ENCODE peak calls at places on chromosomes 13 and 19, in ten cellular contexts. B is CD8-positive, alpha-beta T cell; M is nephron progenitor cell; S is heart left ventricle; K is HS-27A; H is Ammon's horn; Y is caudate nucleus; I is cardiac muscle cell; Z is mesendoderm; Q is heart right ventricle. R is an unnamed sample.

GRCh38 chr13:41756198-41756885 is 204.6 kb downstream of the VWA8 start:
- DNase-seq in B (no peak), M (no peak), S (no peak), K (no peak), H (no peak), Y (no peak), I (no peak), Z (no peak), Q (no peak), R (no peak)

GRCh38 chr19:50311723-50312635 is 17.2 kb downstream of the KCNC3 start:
- DNase-seq in B (no peak), M (peak), S (no peak), K (no peak), H (no peak), Y (no peak), I (peak), Z (peak), Q (no peak), R (no peak)

GRCh38 chr13:75357576-75358295 is 124.2 kb downstream of the TBC1D4 start:
- DNase-seq in B (peak), M (peak), S (no peak), K (no peak), H (peak), Y (no peak), I (peak), Z (peak), Q (no peak), R (peak)

GRCh38 chr19:44111910-44112463 is 1.2 kb upstream of the ZNF225 start:
- DNase-seq in B (no peak), M (peak), S (no peak), K (no peak), H (peak), Y (peak), I (peak), Z (peak), Q (no peak), R (no peak)

GRCh38 chr19:11421607-11422098 is 2.5 kb upstream of the RGL3 start:
- DNase-seq in B (no peak), M (peak), S (peak), K (no peak), H (no peak), Y (no peak), I (peak), Z (peak), Q (peak), R (peak)

GRCh38 chr13:110363009-110363408 is 55.9 kb downstream of the COL4A2 start:
- DNase-seq in B (no peak), M (no peak), S (no peak), K (no peak), H (no peak), Y (no peak), I (no peak), Z (peak), Q (no peak), R (no peak)

GRCh38 chr19:53808710-53809125 is 15.4 kb downstream of the NLRP12 start:
- DNase-seq in B (no peak), M (no peak), S (no peak), K (peak), H (peak), Y (no peak), I (peak), Z (peak), Q (no peak), R (no peak)

GRCh38 chr19:6357995-6358394 is 3.3 kb upstream of the CLPP start:
- DNase-seq in B (no peak), M (no peak), S (no peak), K (no peak), H (no peak), Y (no peak), I (no peak), Z (no peak), Q (no peak), R (no peak)

GRCh38 chr19:10353793-10354391 is 14.5 kb upstream of the ICAM3 start:
- DNase-seq in B (no peak), M (peak), S (peak), K (no peak), H (no peak), Y (no peak), I (peak), Z (peak), Q (peak), R (no peak)

GRCh38 chr19:48492925-48493717 is 18.5 kb downstream of the LMTK3 start:
- DNase-seq in B (peak), M (peak), S (peak), K (peak), H (peak), Y (peak), I (peak), Z (peak), Q (peak), R (peak)

GRCh38 chr13:101570410-101570809 is 117.9 kb downstream of the ITGBL1 start:
- DNase-seq in B (no peak), M (no peak), S (no peak), K (no peak), H (no peak), Y (no peak), I (no peak), Z (no peak), Q (no peak), R (no peak)

GRCh38 chr13:22210134-22210930 is 539.5 kb downstream of the FGF9 start:
- DNase-seq in B (no peak), M (no peak), S (no peak), K (no peak), H (no peak), Y (no peak), I (no peak), Z (peak), Q (no peak), R (no peak)

GRCh38 chr13:27667946-27668345 is 46.3 kb downstream of the POLR1D start:
- DNase-seq in B (no peak), M (no peak), S (peak), K (no peak), H (no peak), Y (no peak), I (peak), Z (no peak), Q (peak), R (no peak)

GRCh38 chr19:21697698-21698097 is 69.7 kb downstream of the ZNF100 start:
- DNase-seq in B (no peak), M (no peak), S (no peak), K (no peak), H (no peak), Y (no peak), I (no peak), Z (peak), Q (no peak), R (no peak)

GRCh38 chr19:22935151-22935550 is 67.8 kb downstream of the ZNF728 start:
- DNase-seq in B (no peak), M (no peak), S (no peak), K (no peak), H (no peak), Y (no peak), I (no peak), Z (no peak), Q (no peak), R (no peak)

GRCh38 chr19:38210458-38210987 is 13.5 kb downstream of the DPF1 start:
- DNase-seq in B (no peak), M (peak), S (peak), K (no peak), H (peak), Y (peak), I (peak), Z (peak), Q (peak), R (no peak)

GRCh38 chr19:991932-992669 is 8.0 kb downstream of the WDR18 start:
- DNase-seq in B (no peak), M (no peak), S (no peak), K (no peak), H (no peak), Y (no peak), I (no peak), Z (no peak), Q (no peak), R (no peak)

GRCh38 chr19:28294395-28294794 is 918.6 kb downstream of the UQCRFS1 start:
- DNase-seq in B (no peak), M (no peak), S (no peak), K (no peak), H (no peak), Y (no peak), I (peak), Z (peak), Q (no peak), R (no peak)

GRCh38 chr19:16588089-16588823 is 16.0 kb upstream of the SLC35E1 start:
- DNase-seq in B (peak), M (no peak), S (no peak), K (no peak), H (peak), Y (no peak), I (peak), Z (no peak), Q (no peak), R (peak)

GRCh38 chr13:94249512-94249911 is 230.0 kb downstream of the DCT start:
- DNase-seq in B (no peak), M (no peak), S (no peak), K (peak), H (no peak), Y (no peak), I (peak), Z (peak), Q (no peak), R (no peak)

GRCh38 chr13:80547341-80547740 is 206.4 kb upstream of the SPRY2 start:
- DNase-seq in B (no peak), M (no peak), S (no peak), K (no peak), H (no peak), Y (no peak), I (no peak), Z (no peak), Q (no peak), R (no peak)